ENCODE peak calls at places on chromosomes 16 and 17, in nine cellular contexts. O is NCI-H1105; Z is fibroblast of pulmonary artery; P is midbrain; E is left cardiac atrium; W is activated CD4-positive, alpha-beta memory T cell treated with anti-CD3 and anti-CD28 coated beads for 36 hours; J is smooth muscle cell of the brain vasculature; R is SJCRH30; F is T-helper 17 cell. C is an unnamed sample.
A peak's percentile ranks its signal among the peaks of the same experiment; 100 is the strongest.

GRCh38 chr16:56948234-56948633 is 13.5 kb upstream of the CETP start:
- DNase-seq in E (no peak), F (no peak), Z (no peak), W (no peak), O (no peak), J (no peak), R (no peak), P (no peak), C (no peak)

GRCh38 chr17:5584971-5585794 is 874 bp upstream of the NLRP1 start:
- DNase-seq in Z (peak; percentile 77), E (no peak), O (no peak), P (no peak), J (no peak), R (no peak), F (no peak), W (no peak), C (no peak)

GRCh38 chr16:48123104-48123788 is 32.5 kb downstream of the ABCC12 start:
- DNase-seq in O (no peak), Z (peak; percentile 97), F (no peak), E (peak; percentile 33), W (peak; percentile 87), J (peak; percentile 90), R (peak; percentile 47), P (no peak), C (no peak)

GRCh38 chr17:45574376-45574775 is 83.9 kb upstream of the PLEKHM1 start:
- DNase-seq in O (no peak), J (no peak), Z (peak; percentile 58), F (no peak), P (no peak), E (no peak), R (no peak), W (no peak), C (no peak)

GRCh38 chr17:29572691-29573557 is 4.4 kb downstream of the TP53I13 start:
- DNase-seq in R (no peak), O (peak; percentile 15), E (peak; percentile 81), W (peak; percentile 70), F (peak; percentile 43), J (no peak), Z (peak; percentile 59), P (peak; percentile 47), C (peak; percentile 31)

GRCh38 chr17:63914471-63914870 is 3.4 kb upstream of the CSHL1 start:
- DNase-seq in O (no peak), Z (no peak), J (no peak), E (no peak), R (no peak), P (no peak), F (no peak), W (no peak), C (no peak)

GRCh38 chr16:23223368-23223767 is 40.8 kb downstream of the SCNN1G start:
- DNase-seq in R (no peak), O (no peak), E (no peak), P (no peak), W (no peak), Z (no peak), F (no peak), J (no peak), C (no peak)

GRCh38 chr17:2412561-2413021 is 11.7 kb upstream of the MNT start:
- DNase-seq in Z (peak; percentile 33), O (no peak), P (peak; percentile 53), R (no peak), E (peak; percentile 33), W (no peak), F (no peak), J (no peak), C (no peak)

GRCh38 chr17:39702901-39703893 is 3.3 kb downstream of the ERBB2 start:
- DNase-seq in W (no peak), R (no peak), Z (no peak), J (no peak), E (no peak), O (no peak), P (no peak), F (no peak), C (no peak)

GRCh38 chr16:82801361-82801760 is 174.6 kb downstream of the CDH13 start:
- DNase-seq in J (no peak), Z (no peak), R (no peak), P (no peak), E (no peak), W (peak; percentile 53), O (no peak), F (no peak), C (no peak)

GRCh38 chr16:4736546-4736945 is 2.2 kb downstream of the DNAAF8 start:
- DNase-seq in R (no peak), E (no peak), J (no peak), O (no peak), P (no peak), W (no peak), Z (no peak), F (no peak), C (no peak)

GRCh38 chr16:30005341-30006094 is 5.3 kb downstream of the DOC2A start:
- DNase-seq in O (no peak), J (no peak), Z (peak; percentile 52), R (peak; percentile 26), W (peak; percentile 40), P (peak; percentile 13), F (no peak), E (no peak), C (no peak)

GRCh38 chr16:9843424-9844013 is 338.7 kb downstream of the GRIN2A start:
- DNase-seq in Z (no peak), F (no peak), O (no peak), W (no peak), J (no peak), R (no peak), P (no peak), E (no peak), C (no peak)

GRCh38 chr16:88454315-88455057 is 1.4 kb downstream of the ZFPM1 start:
- DNase-seq in O (no peak), P (no peak), Z (no peak), F (no peak), E (peak; percentile 55), J (no peak), R (no peak), W (no peak), C (no peak)

GRCh38 chr17:10127819-10128375 is 70.5 kb downstream of the GAS7 start:
- DNase-seq in Z (peak; percentile 89), O (no peak), F (no peak), W (no peak), P (peak; percentile 46), E (peak; percentile 88), J (no peak), R (no peak), C (no peak)

GRCh38 chr17:50737118-50737698 is 17.8 kb downstream of the LUC7L3 start:
- DNase-seq in P (no peak), Z (no peak), R (no peak), J (no peak), W (peak; percentile 40), E (no peak), O (no peak), F (no peak), C (no peak)

GRCh38 chr16:88363239-88363891 is 19.4 kb upstream of the ZNF469 start:
- DNase-seq in J (no peak), Z (no peak), W (no peak), F (no peak), P (no peak), O (no peak), R (no peak), E (no peak), C (no peak)

GRCh38 chr16:83958137-83958810 is 5.2 kb downstream of the OSGIN1 start:
- DNase-seq in O (no peak), F (no peak), J (no peak), P (no peak), E (no peak), R (no peak), W (no peak), Z (no peak), C (no peak)

GRCh38 chr17:77458202-77459017 is 317.6 kb downstream of the SEC14L1 start:
- DNase-seq in O (no peak), W (peak; percentile 70), F (no peak), E (peak; percentile 16), R (no peak), P (no peak), Z (no peak), J (no peak), C (no peak)

GRCh38 chr16:84414789-84415326 is 46.5 kb downstream of the ATP2C2 start:
- DNase-seq in O (no peak), J (no peak), E (no peak), Z (no peak), P (no peak), W (no peak), F (no peak), R (peak; percentile 7), C (no peak)

GRCh38 chr17:57675427-57675826 is 69.7 kb downstream of the CCDC182 start:
- DNase-seq in O (no peak), Z (no peak), W (no peak), E (no peak), J (no peak), R (no peak), P (no peak), F (no peak), C (no peak)

GRCh38 chr17:83029571-83029970 is 49.8 kb upstream of the METRNL start:
- DNase-seq in R (no peak), Z (no peak), J (no peak), W (no peak), F (no peak), O (no peak), P (no peak), E (no peak), C (no peak)

GRCh38 chr17:82296511-82297279 is 20.7 kb downstream of the CD7 start:
- DNase-seq in E (no peak), W (no peak), Z (no peak), J (no peak), R (no peak), F (no peak), O (no peak), P (no peak), C (no peak)

GRCh38 chr16:31038993-31039392 is 5.6 kb downstream of the STX4 start:
- DNase-seq in R (no peak), F (no peak), W (no peak), E (no peak), P (peak; percentile 19), J (no peak), O (no peak), Z (no peak), C (no peak)

GRCh38 chr16:86824751-86825310 is 246.5 kb downstream of the FOXL1 start:
- DNase-seq in P (no peak), W (no peak), F (no peak), O (no peak), R (no peak), E (no peak), Z (no peak), J (no peak), C (no peak)

GRCh38 chr16:69838417-69838990 is 76.4 kb downstream of the WWP2 start:
- DNase-seq in E (peak; percentile 62), W (no peak), F (no peak), O (no peak), Z (no peak), P (no peak), R (peak; percentile 16), J (no peak), C (no peak)

GRCh38 chr17:40341808-40342574 is 22.5 kb downstream of the GJD3 start:
- DNase-seq in J (no peak), P (peak; percentile 44), R (peak; percentile 87), E (peak; percentile 89), O (no peak), W (peak; percentile 27), Z (peak; percentile 71), F (no peak), C (no peak)

GRCh38 chr16:3193221-3194212 is 5.5 kb downstream of the OR1F1 start:
- DNase-seq in R (no peak), F (no peak), P (no peak), J (no peak), O (no peak), Z (no peak), E (no peak), W (no peak), C (no peak)

GRCh38 chr17:17763136-17763535 is 73.7 kb downstream of the SREBF1 start:
- DNase-seq in J (no peak), Z (no peak), W (no peak), R (no peak), O (no peak), P (no peak), E (no peak), F (no peak), C (no peak)

GRCh38 chr16:84995666-84996065 is 15.7 kb downstream of the ZDHHC7 start:
- DNase-seq in F (no peak), E (no peak), W (peak; percentile 76), J (no peak), R (no peak), Z (no peak), O (no peak), P (no peak), C (no peak)

GRCh38 chr17:5823219-5823618 is 238.9 kb upstream of the NLRP1 start:
- DNase-seq in W (no peak), F (no peak), P (no peak), E (no peak), R (no peak), O (no peak), Z (no peak), J (no peak), C (no peak)